ENCODE peak calls at places on chromosomes 11 and 22, in nine cellular contexts. V is T-helper 2 cell; E is activated CD8-positive, alpha-beta memory T cell treated with anti-CD3 and anti-CD28 coated beads, Interleukin-2, amount 50 U/mL, for 48 hours; K is stimulated activated CD4-positive, alpha-beta T cell treated with anti-CD3 and anti-CD28 coated beads, Interleukin-1b, Interleukin-23, amount 100 ng/mL, for 24 hours; X is H9; C is HuH-7; P is nephron progenitor cell; J is AG09309; L is cardiac septum. N is an unnamed sample.

GRCh38 chr11:63274776-63275175 is 31.4 kb upstream of the SLC22A25 start:
- DNase-seq in V (no peak), E (no peak), K (no peak), X (no peak), C (no peak), P (no peak), J (no peak), L (no peak), N (no peak)

GRCh38 chr11:93291146-93291545 is 39.4 kb upstream of the DEUP1 start:
- DNase-seq in V (no peak), E (no peak), K (no peak), X (no peak), C (no peak), P (no peak), J (no peak), L (no peak), N (no peak)

GRCh38 chr11:57480409-57481137 is 20.2 kb downstream of the RTN4RL2 start:
- DNase-seq in V (no peak), E (peak), K (peak), X (peak), C (peak), P (peak), J (no peak), L (no peak), N (peak)

GRCh38 chr11:76030973-76031590 is 175.2 kb downstream of the WNT11 start:
- DNase-seq in V (no peak), E (no peak), K (no peak), X (no peak), C (no peak), P (no peak), J (no peak), L (no peak), N (no peak)

GRCh38 chr22:42434748-42435425 is 2.7 kb upstream of the NFAM1 start:
- DNase-seq in V (no peak), E (no peak), K (no peak), X (no peak), C (no peak), P (no peak), J (no peak), L (no peak), N (no peak)

GRCh38 chr11:61771995-61772455 is 19.6 kb downstream of the MYRF start:
- DNase-seq in V (no peak), E (no peak), K (no peak), X (peak), C (no peak), P (peak), J (no peak), L (no peak), N (no peak)

GRCh38 chr11:22723257-22723656 is 56.8 kb downstream of the GAS2 start:
- DNase-seq in V (no peak), E (no peak), K (no peak), X (no peak), C (no peak), P (no peak), J (no peak), L (no peak), N (no peak)

GRCh38 chr11:121890377-121890776 is 225.6 kb downstream of the BLID start:
- DNase-seq in V (no peak), E (no peak), K (no peak), X (no peak), C (no peak), P (no peak), J (peak), L (no peak), N (no peak)

GRCh38 chr11:61149624-61150615 is 11.3 kb downstream of the VPS37C start:
- DNase-seq in V (no peak), E (no peak), K (no peak), X (no peak), C (no peak), P (peak), J (no peak), L (no peak), N (no peak)

GRCh38 chr11:126857860-126858808 is 142.4 kb downstream of the KIRREL3 start:
- DNase-seq in V (no peak), E (no peak), K (no peak), X (no peak), C (no peak), P (no peak), J (no peak), L (no peak), N (no peak)

GRCh38 chr11:12243511-12243910 is 133.1 kb downstream of the MICAL2 start:
- DNase-seq in V (no peak), E (no peak), K (no peak), X (no peak), C (no peak), P (no peak), J (no peak), L (no peak), N (no peak)